ENCODE peak calls at places on chromosome 2, in eight cellular contexts. D is posterior cingulate gyrus, L is mesothelial cell of epicardium, K is skeletal muscle cell, A is NCI-H1694, U is HEK293T, V is aorta, N is frontal cortex. P is an unnamed sample.

GRCh38 chr2:146317959-146318358 is 1526.9 kb upstream of the ACVR2A start:
- DNase-seq in D (no peak), L (no peak), K (peak), A (no peak), U (no peak), V (no peak), N (no peak), P (no peak)

GRCh38 chr2:36356990-36357505 is 1.5 kb downstream of the CRIM1 start:
- DNase-seq in D (no peak), L (no peak), K (no peak), A (no peak), U (no peak), V (no peak), N (no peak), P (peak)

GRCh38 chr2:239158641-239159475 is 242.0 kb downstream of the HDAC4 start:
- DNase-seq in D (no peak), L (peak), K (no peak), A (no peak), U (no peak), V (peak), N (no peak), P (no peak)

GRCh38 chr2:196431076-196431475 is 208.4 kb upstream of the CCDC150 start:
- DNase-seq in D (no peak), L (no peak), K (no peak), A (no peak), U (no peak), V (no peak), N (no peak), P (no peak)

GRCh38 chr2:236626391-236627150 is 56.9 kb downstream of the ACKR3 start:
- DNase-seq in D (peak), L (no peak), K (no peak), A (no peak), U (no peak), V (peak), N (no peak), P (no peak)

GRCh38 chr2:42047488-42048317 is at the start of gene PKDCC:
- DNase-seq in D (peak), L (peak), K (peak), A (peak), U (peak), V (peak), N (peak), P (peak)

GRCh38 chr2:85945576-85945975 is 56.8 kb upstream of the ST3GAL5 start:
- DNase-seq in D (no peak), L (no peak), K (no peak), A (peak), U (no peak), V (no peak), N (no peak), P (peak)

GRCh38 chr2:26848336-26849055 is 564 bp downstream of the DPYSL5 start:
- DNase-seq in D (no peak), L (no peak), K (no peak), A (peak), U (peak), V (peak), N (peak), P (peak)

GRCh38 chr2:98479959-98480524 is 35.4 kb downstream of the INPP4A start:
- DNase-seq in D (no peak), L (no peak), K (peak), A (peak), U (no peak), V (peak), N (no peak), P (peak)

P was measured in myocyte.